ENCODE peak calls at places on chromosome 21, in ten cellular contexts. W, O, T, P, F, J, L, Z, Y and S are unnamed samples.

GRCh38 chr21:36487641-36488307 is 7.9 kb upstream of the CLDN14 start:
- DNase-seq in T (no peak), Y (no peak), Z (no peak), O (no peak), P (no peak), F (no peak), L (peak), J (peak), W (peak), S (peak)

GRCh38 chr21:26865857-26866256 is 20.6 kb upstream of the ADAMTS1 start:
- DNase-seq in L (no peak), Y (no peak), O (no peak), P (no peak), T (no peak), J (no peak), W (no peak), F (no peak), Z (no peak), S (no peak)

GRCh38 chr21:34936874-34937563 is 112.1 kb downstream of the RUNX1 start:
- DNase-seq in F (no peak), O (no peak), Y (no peak), L (no peak), W (peak), Z (no peak), T (no peak), J (peak), P (no peak), S (no peak)

GRCh38 chr21:45607021-45607921 is 36.3 kb upstream of the PCBP3 start:
- DNase-seq in Z (no peak), W (no peak), Y (no peak), P (no peak), J (peak), L (no peak), F (peak), T (no peak), O (peak), S (no peak)

GRCh38 chr21:31316488-31317169 is 27.4 kb downstream of the TIAM1 start:
- DNase-seq in P (no peak), O (no peak), F (no peak), T (no peak), Y (no peak), Z (no peak), L (no peak), J (peak), W (peak), S (no peak)

GRCh38 chr21:30102881-30103280 is 63.7 kb downstream of the CLDN17 start:
- DNase-seq in P (no peak), L (no peak), F (no peak), Y (no peak), J (no peak), T (no peak), W (no peak), Z (no peak), O (no peak), S (no peak)

GRCh38 chr21:43375827-43376795 is 50.8 kb downstream of the SIK1 start:
- DNase-seq in P (no peak), W (no peak), L (no peak), J (no peak), O (no peak), T (no peak), F (no peak), Y (no peak), Z (no peak), S (no peak)

GRCh38 chr21:42837421-42838211 is 41.7 kb downstream of the WDR4 start:
- DNase-seq in W (no peak), Y (no peak), O (no peak), T (no peak), J (no peak), F (no peak), Z (no peak), L (peak), P (no peak), S (no peak)

GRCh38 chr21:41228006-41228370 is 60.0 kb downstream of the BACE2 start:
- DNase-seq in O (no peak), P (no peak), J (no peak), W (no peak), Z (no peak), Y (no peak), L (no peak), F (no peak), T (no peak), S (no peak)

GRCh38 chr21:39098696-39099111 is 84.5 kb downstream of the PSMG1 start:
- DNase-seq in W (no peak), O (no peak), T (no peak), P (no peak), F (no peak), J (no peak), L (no peak), Y (no peak), Z (no peak), S (no peak)

GRCh38 chr21:43361493-43362296 is 65.2 kb downstream of the SIK1 start:
- DNase-seq in F (peak), T (peak), O (peak), L (peak), Z (peak), Y (no peak), W (peak), P (no peak), J (no peak), S (no peak)

GRCh38 chr21:41726970-41727783 is 39.7 kb downstream of the RIPK4 start:
- DNase-seq in P (no peak), F (no peak), O (no peak), Y (no peak), Z (no peak), J (peak), T (peak), W (peak), L (peak), S (no peak)

GRCh38 chr21:43016728-43017127 is 42.4 kb downstream of the PKNOX1 start:
- DNase-seq in L (no peak), W (no peak), Z (no peak), F (no peak), J (no peak), Y (no peak), O (no peak), T (no peak), P (no peak), S (no peak)

GRCh38 chr21:35198004-35198403 is 148.9 kb upstream of the RUNX1 start:
- DNase-seq in J (peak), O (no peak), Y (no peak), F (no peak), T (peak), L (peak), P (no peak), Z (no peak), W (peak), S (no peak)

GRCh38 chr21:45050786-45051489 is 23.4 kb upstream of the ADARB1 start:
- DNase-seq in F (no peak), L (no peak), T (no peak), Y (no peak), J (peak), O (no peak), Z (no peak), P (no peak), W (no peak), S (no peak)

GRCh38 chr21:27693376-27693775 is 726.5 kb upstream of the ADAMTS5 start:
- DNase-seq in O (no peak), Y (no peak), Z (no peak), W (peak), T (no peak), L (no peak), J (peak), P (no peak), F (no peak), S (no peak)

GRCh38 chr21:38759286-38759872 is 46.4 kb upstream of the ETS2 start:
- DNase-seq in O (no peak), F (no peak), Y (no peak), P (no peak), J (peak), W (no peak), L (no peak), Z (no peak), T (no peak), S (no peak)

GRCh38 chr21:42413500-42413899 is 9.8 kb downstream of the UBASH3A start:
- DNase-seq in Z (no peak), P (no peak), Y (no peak), F (no peak), W (no peak), T (no peak), J (no peak), L (no peak), O (no peak), S (no peak)

GRCh38 chr21:29477941-29478340 is 179.2 kb downstream of the BACH1 start:
- DNase-seq in T (peak), J (peak), W (peak), F (no peak), L (no peak), Y (no peak), P (no peak), O (no peak), Z (no peak), S (no peak)

GRCh38 chr21:38165466-38166213 is 91.2 kb upstream of the KCNJ15 start:
- DNase-seq in P (no peak), Z (no peak), O (no peak), F (no peak), J (peak), Y (no peak), T (peak), L (no peak), W (no peak), S (no peak)

GRCh38 chr21:36664678-36665022 is 34.3 kb upstream of the SIM2 start:
- DNase-seq in W (no peak), Y (no peak), Z (no peak), F (no peak), L (no peak), T (no peak), J (no peak), P (no peak), O (no peak), S (no peak)

GRCh38 chr21:35337573-35337972 is 288.5 kb upstream of the RUNX1 start:
- DNase-seq in P (no peak), Y (no peak), J (no peak), T (no peak), L (no peak), Z (no peak), O (no peak), F (no peak), W (no peak), S (no peak)

GRCh38 chr21:23936224-23936623 is 1671.1 kb downstream of the MRPL39 start:
- DNase-seq in J (peak), W (no peak), Y (no peak), T (no peak), P (no peak), O (no peak), Z (no peak), L (no peak), F (no peak), S (no peak)

GRCh38 chr21:21897275-21897883 is 899.2 kb downstream of the NCAM2 start:
- DNase-seq in L (no peak), Z (no peak), Y (no peak), F (no peak), J (no peak), P (no peak), W (peak), T (no peak), O (no peak), S (peak)

GRCh38 chr21:46097826-46098286 is at the start of gene COL6A2:
- DNase-seq in J (peak), P (peak), Z (peak), Y (no peak), O (peak), F (peak), T (no peak), L (peak), W (no peak), S (no peak)

GRCh38 chr21:43905726-43906455 is 40.9 kb downstream of the AGPAT3 start:
- DNase-seq in O (no peak), W (no peak), J (no peak), P (no peak), L (no peak), Y (no peak), T (no peak), Z (no peak), F (no peak), S (no peak)

GRCh38 chr21:37945036-37945435 is 28.8 kb upstream of the KCNJ6 start:
- DNase-seq in J (no peak), Z (no peak), L (no peak), P (no peak), F (no peak), Y (no peak), T (no peak), O (no peak), W (no peak), S (no peak)

GRCh38 chr21:41631564-41632461 is 123.9 kb upstream of the TMPRSS2 start:
- DNase-seq in Y (no peak), W (peak), Z (no peak), T (no peak), J (peak), O (no peak), F (no peak), L (peak), P (no peak), S (no peak)

GRCh38 chr21:25457411-25457810 is 149.9 kb downstream of the MRPL39 start:
- DNase-seq in O (no peak), T (peak), P (no peak), J (peak), Y (no peak), W (peak), L (no peak), F (no peak), Z (no peak), S (no peak)

GRCh38 chr21:34582506-34583150 is 32.3 kb downstream of the RCAN1 start:
- DNase-seq in Z (peak), J (peak), L (no peak), T (no peak), O (no peak), W (peak), P (no peak), F (no peak), Y (no peak), S (no peak)

GRCh38 chr21:46111857-46112730 is 14.2 kb downstream of the COL6A2 start:
- DNase-seq in L (peak), Z (no peak), W (no peak), T (no peak), P (no peak), Y (no peak), O (no peak), J (no peak), F (no peak), S (no peak)

GRCh38 chr21:45010860-45011259 is 63.5 kb upstream of the ADARB1 start:
- DNase-seq in T (no peak), Y (no peak), Z (no peak), O (no peak), P (no peak), F (no peak), J (no peak), L (peak), W (no peak), S (no peak)

GRCh38 chr21:36835383-36835795 is 131.1 kb downstream of the HLCS start:
- DNase-seq in Z (no peak), J (no peak), Y (no peak), L (no peak), T (no peak), O (no peak), F (no peak), P (no peak), W (no peak), S (peak)